ENCODE peak calls at places on chromosomes 3 and 15, in nine cellular contexts. V, G, J, N, S, Z, O, I and F are unnamed samples.

GRCh38 chr15:64847016-64847415 is 5.3 kb downstream of the PLEKHO2 start:
- DNase-seq in Z (no peak), S (no peak), I (peak; percentile 24), G (no peak), J (no peak), N (no peak), V (no peak), O (no peak), F (no peak)

GRCh38 chr3:120693439-120694172 is 11.6 kb upstream of the HGD start:
- DNase-seq in S (peak; percentile 67), N (peak; percentile 44), I (peak; percentile 11), O (peak; percentile 48), J (no peak), Z (peak; percentile 75), G (no peak), V (no peak), F (no peak)

GRCh38 chr3:25429960-25430941 is 2.2 kb downstream of the RARB start:
- DNase-seq in V (no peak), I (no peak), J (no peak), G (no peak), S (peak; percentile 48), O (no peak), Z (no peak), N (no peak), F (no peak)

GRCh38 chr15:80251505-80252280 is at the start of gene CTXND1:
- DNase-seq in N (no peak), V (no peak), I (no peak), G (no peak), O (no peak), J (no peak), S (peak; percentile 34), Z (no peak), F (no peak)

GRCh38 chr3:42120866-42121265 is 29.7 kb downstream of the TRAK1 start:
- DNase-seq in Z (no peak), S (no peak), I (peak; percentile 5), V (no peak), J (no peak), O (no peak), N (no peak), G (no peak), F (no peak)

GRCh38 chr3:160134964-160135363 is 90.3 kb upstream of the C3orf80 start:
- DNase-seq in O (no peak), N (peak; percentile 10), Z (no peak), S (peak; percentile 82), G (no peak), I (no peak), J (no peak), V (no peak), F (no peak)

GRCh38 chr3:87798567-87798947 is 260.2 kb downstream of the CGGBP1 start:
- DNase-seq in S (no peak), O (no peak), Z (no peak), J (no peak), V (no peak), G (no peak), I (no peak), N (no peak), F (no peak)

GRCh38 chr15:68383161-68384074 is 48.5 kb downstream of the ITGA11 start:
- DNase-seq in Z (no peak), J (peak; percentile 41), G (no peak), S (peak; percentile 69), V (peak; percentile 70), N (peak; percentile 30), I (peak; percentile 29), O (no peak), F (no peak)

GRCh38 chr3:129383292-129383860 is 45.1 kb downstream of the EFCAB12 start:
- DNase-seq in J (peak; percentile 70), S (peak; percentile 73), V (peak; percentile 33), O (peak; percentile 49), N (peak; percentile 45), G (no peak), Z (no peak), I (peak; percentile 84), F (peak; percentile 45)

GRCh38 chr3:28907616-28908015 is 373.3 kb upstream of the RBMS3 start:
- DNase-seq in G (no peak), O (no peak), Z (no peak), J (no peak), I (no peak), V (no peak), N (no peak), S (no peak), F (no peak)